ENCODE peak calls at places on chromosomes 2 and 18, in seven cellular contexts. T is adrenal gland, Y is IMR-90, G is heart left ventricle, Q is stomach, H is HCT116, W is Peyer's patch. K is an unnamed sample. For H3K4me1, the result is how much of the 10 kb centered on the place peaks cover.

GRCh38 chr2:39481611-39482010 is 44.5 kb upstream of the MAP4K3 start:
- DNase-seq in T (no peak), Y (peak), G (no peak), Q (no peak), H (no peak), W (no peak), K (no peak)

GRCh38 chr2:57886196-57886786 is 160.3 kb upstream of the VRK2 start:
- DNase-seq in T (no peak), Y (no peak), G (no peak), Q (no peak), H (no peak), W (no peak), K (no peak)

GRCh38 chr2:71894266-71894665 is 253.4 kb downstream of the CYP26B1 start:
- DNase-seq in T (no peak), Y (no peak), G (no peak), Q (no peak), H (no peak), W (no peak), K (no peak)

GRCh38 chr2:239896075-239896474 is 129.1 kb downstream of the NDUFA10 start:
- DNase-seq in T (no peak), Y (no peak), G (no peak), Q (peak), H (no peak), W (no peak), K (no peak)

GRCh38 chr2:198314559-198315153 is 510.3 kb downstream of the PLCL1 start:
- DNase-seq in T (no peak), Y (peak), G (no peak), Q (no peak), H (peak), W (no peak), K (no peak)

GRCh38 chr2:5798083-5798482 is 105.9 kb downstream of the SOX11 start:
- DNase-seq in T (no peak), Y (peak), G (no peak), Q (no peak), H (no peak), W (no peak), K (no peak)

GRCh38 chr2:98372579-98372978 is 26.3 kb downstream of the CNGA3 start:
- DNase-seq in T (no peak), Y (no peak), G (no peak), Q (no peak), H (no peak), W (no peak), K (no peak)

GRCh38 chr2:203808041-203808750 is 59.4 kb upstream of the CTLA4 start:
- DNase-seq in T (no peak), Y (peak), G (no peak), Q (no peak), H (no peak), W (no peak), K (no peak)

GRCh38 chr18:57436193-57436964 is 1.2 kb downstream of the ONECUT2 start:
- DNase-seq in T (no peak), Y (no peak), G (peak), Q (no peak), H (no peak), W (no peak), K (no peak)

GRCh38 chr18:6961331-6961730 is 156.3 kb downstream of the LAMA1 start:
- DNase-seq in T (no peak), Y (no peak), G (no peak), Q (no peak), H (no peak), W (no peak), K (no peak)

GRCh38 chr18:40035951-40036350 is 1919.1 kb upstream of the PIK3C3 start:
- DNase-seq in T (no peak), Y (no peak), G (no peak), Q (no peak), H (no peak), W (no peak), K (no peak)

GRCh38 chr18:63606526-63606925 is 19.4 kb downstream of the SERPINB13 start:
- DNase-seq in T (no peak), Y (no peak), G (no peak), Q (no peak), H (no peak), W (no peak), K (no peak)

GRCh38 chr18:22542400-22542835 is 124.7 kb upstream of the CTAGE1 start:
- DNase-seq in T (peak), Y (peak), G (peak), Q (no peak), H (no peak), W (no peak), K (no peak)

GRCh38 chr2:237319887-237320286 is 94.1 kb downstream of the COL6A3 start:
- DNase-seq in T (no peak), Y (no peak), G (no peak), Q (no peak), H (no peak), W (no peak), K (no peak)

GRCh38 chr18:35456181-35456850 is 41.4 kb downstream of the INO80C start:
- DNase-seq in T (peak), Y (peak), G (no peak), Q (no peak), H (peak), W (no peak), K (no peak)

DNA sequence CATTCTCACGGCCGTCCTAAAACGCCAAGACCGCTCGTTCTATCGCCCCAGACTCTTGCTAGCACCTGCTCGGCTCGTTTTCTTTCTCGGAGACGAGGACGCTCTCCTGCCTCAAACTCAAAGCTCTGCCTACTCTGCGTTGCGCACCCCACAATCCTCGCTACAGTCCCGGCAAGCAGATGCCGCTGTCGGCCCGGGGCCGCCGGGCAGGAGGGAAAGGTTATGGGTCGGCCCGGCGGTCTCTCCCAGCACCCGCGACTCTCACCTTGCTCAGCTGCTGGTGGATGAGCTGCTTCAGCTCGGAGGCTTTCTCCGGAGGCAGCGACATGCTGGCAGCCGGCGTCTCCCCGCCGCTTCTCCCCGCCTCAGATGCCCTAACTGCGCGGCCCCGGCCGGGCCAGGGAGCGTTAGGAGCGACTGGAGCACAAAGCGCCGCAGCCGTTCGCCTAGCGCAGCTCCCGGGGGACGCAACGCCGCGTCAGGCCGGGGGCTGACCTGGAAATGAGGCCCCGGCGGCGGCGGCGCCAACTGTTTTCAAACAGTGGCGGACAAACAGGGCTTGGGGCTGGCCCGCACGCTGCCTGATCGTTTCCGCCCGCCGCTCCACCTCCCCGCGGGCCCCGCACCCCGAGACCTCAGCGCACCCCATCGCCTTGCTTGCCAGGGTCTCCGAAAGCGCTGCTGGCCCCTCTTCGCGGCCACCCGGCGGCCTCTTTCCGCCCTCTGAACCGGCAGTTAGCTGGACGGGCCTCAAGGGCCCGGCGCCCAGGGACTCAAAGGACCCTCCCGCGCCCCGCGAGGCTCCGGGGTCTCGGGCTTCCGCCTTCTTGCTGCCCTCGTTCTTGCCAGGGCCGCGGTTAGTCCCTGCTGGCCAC is at the start of the genes CEP76 and PSMG2:
- DNase-seq in T (peak), Y (peak), G (peak), Q (peak), H (peak), W (peak), K (peak)
- TF ChIP-seq POLR2A in T (peak), Y (peak), G (no peak), Q (no peak), H (peak), W (peak), K (peak)

GRCh38 chr18:26549103-26549485 is 741 bp upstream of the KCTD1 start:
- DNase-seq in T (peak), Y (peak), G (peak), Q (peak), H (no peak), W (no peak), K (peak)

GRCh38 chr18:26548144-26549102 is at the start of gene KCTD1:
- DNase-seq in T (peak), Y (peak), G (peak), Q (peak), H (peak), W (peak), K (peak)

GRCh38 chr18:26546875-26547301 is 1.5 kb downstream of the KCTD1 start:
- DNase-seq in T (no peak), Y (no peak), G (peak), Q (no peak), H (no peak), W (no peak), K (peak)

GRCh38 chr18:26546170-26546874 is 2.0 kb downstream of the KCTD1 start:
- DNase-seq in T (no peak), Y (no peak), G (no peak), Q (no peak), H (no peak), W (no peak), K (no peak)

GRCh38 chr18:26547302-26548143 is 830 bp downstream of the KCTD1 start:
- DNase-seq in T (peak), Y (peak), G (peak), Q (peak), H (no peak), W (peak), K (peak)
- H3K4me1 ChIP-seq in T (under half), Y (under half), G (half or more), Q (under half), H (under half), W (under half), K (under half)

GRCh38 chr2:61017003-61017555 is 441 bp upstream of the PEX13 start:
- DNase-seq in T (peak), Y (peak), G (peak), Q (peak), H (peak), W (peak), K (peak)
- TF ChIP-seq POLR2A in T (peak), Y (no peak), G (no peak), Q (no peak), H (no peak), W (peak), K (peak)

DNA sequence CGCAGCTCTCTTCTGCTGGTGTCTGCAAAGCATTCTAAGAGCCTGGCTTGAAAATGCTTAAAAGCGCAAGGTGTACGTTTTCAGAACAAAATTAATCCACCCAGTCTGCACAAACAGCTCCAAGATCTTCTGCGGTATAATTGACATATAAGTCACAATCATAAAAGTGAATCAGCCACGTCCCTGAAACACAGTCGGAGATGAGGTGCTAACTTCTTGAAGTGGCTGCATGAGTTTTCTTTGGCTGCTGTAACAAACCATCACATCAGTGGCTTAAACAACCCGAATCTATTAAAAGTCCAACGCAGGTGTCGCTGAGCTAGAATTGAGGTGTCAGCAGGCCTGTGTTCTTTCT is 32.6 kb downstream of the ARL4C start:
- DNase-seq in T (no peak), Y (no peak), G (no peak), Q (no peak), H (no peak), W (no peak), K (no peak)
- H3K4me1 ChIP-seq in T (under half), Y (under half), G (under half), Q (under half), H (under half), W (under half), K (under half)

DNA sequence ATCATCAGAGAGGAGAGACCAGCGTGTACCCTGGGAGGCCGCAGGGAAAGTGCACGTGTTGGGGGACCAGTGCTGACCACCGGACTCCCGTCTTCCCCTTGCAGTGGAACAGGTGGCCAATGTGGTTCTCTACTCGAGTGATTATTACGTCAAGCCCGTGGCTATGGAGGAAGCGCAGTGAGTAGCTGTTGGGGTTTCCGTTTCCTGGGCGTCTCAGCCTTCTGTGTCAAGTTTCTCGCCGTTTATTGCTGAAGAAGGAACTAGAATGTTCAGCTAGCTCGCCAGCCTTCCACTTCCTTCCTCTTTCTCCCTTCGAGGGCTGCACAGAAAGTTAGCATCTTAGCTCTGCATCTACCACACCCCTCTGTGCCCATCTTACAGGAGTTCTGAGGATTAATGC is 22.8 kb upstream of the DGKD start:
- DNase-seq in T (peak), Y (no peak), G (peak), Q (peak), H (no peak), W (peak), K (peak)
- TF ChIP-seq POLR2A in T (no peak), Y (no peak), G (no peak), Q (no peak), H (no peak), W (no peak), K (no peak)

GRCh38 chr2:8670580-8670979 is 11.3 kb upstream of the ID2 start:
- DNase-seq in T (no peak), Y (no peak), G (no peak), Q (no peak), H (no peak), W (no peak), K (no peak)
- H3K4me1 ChIP-seq in T (under half), Y (under half), G (under half), Q (under half), H (under half), W (under half), K (under half)

GRCh38 chr18:49561377-49562193 is at the start of gene LIPG:
- DNase-seq in T (peak), Y (peak), G (peak), Q (peak), H (peak), W (no peak), K (peak)
- TF ChIP-seq POLR2A in T (no peak), Y (no peak), G (no peak), Q (no peak), H (no peak), W (peak), K (peak)

K was measured in prostate gland.